ENCODE peak calls at places on chromosomes 5 and 9, in six cellular contexts. G, K, P, N, J and M are unnamed samples.

GRCh38 chr5:73446631-73447233 is 1.8 kb downstream of the FOXD1 start:
- DNase-seq in G (no peak), P (no peak), K (no peak), J (no peak), N (peak; percentile 52), M (no peak)

GRCh38 chr5:180636403-180637075 is 12.9 kb downstream of the FLT4 start:
- DNase-seq in G (no peak), P (no peak), K (no peak), N (no peak), J (no peak), M (no peak)

GRCh38 chr5:119370521-119370920 is 14.7 kb downstream of the TNFAIP8 start:
- DNase-seq in P (no peak), J (no peak), G (no peak), N (no peak), K (no peak), M (no peak)

GRCh38 chr9:105608685-105609598 is 51.0 kb downstream of the FKTN start:
- DNase-seq in J (peak; percentile 37), N (peak; percentile 79), G (no peak), P (no peak), K (no peak), M (peak; percentile 2)

GRCh38 chr5:153742071-153742470 is 251.6 kb downstream of the GRIA1 start:
- DNase-seq in N (no peak), J (no peak), K (no peak), P (no peak), G (no peak), M (no peak)

GRCh38 chr9:18857769-18858168 is 175.2 kb downstream of the SAXO1 start:
- DNase-seq in N (no peak), G (no peak), P (no peak), K (no peak), J (no peak), M (peak; percentile 83)

GRCh38 chr5:54838843-54839242 is 146.6 kb downstream of the ESM1 start:
- DNase-seq in K (no peak), J (no peak), P (no peak), N (no peak), G (no peak), M (no peak)

GRCh38 chr5:168365581-168366081 is 74.2 kb downstream of the WWC1 start:
- DNase-seq in J (no peak), G (peak; percentile 84), P (peak; percentile 95), K (peak; percentile 83), N (peak; percentile 81), M (no peak)

GRCh38 chr9:118059520-118060278 is 355.5 kb downstream of the TLR4 start:
- DNase-seq in G (peak; percentile 20), N (peak; percentile 77), K (no peak), J (peak; percentile 16), P (no peak), M (no peak)

GRCh38 chr5:74516217-74516636 is 124.3 kb downstream of the ENC1 start:
- DNase-seq in G (no peak), J (no peak), K (no peak), P (no peak), N (peak; percentile 44), M (no peak)

GRCh38 chr5:140647042-140647341 is 438 bp downstream of the NDUFA2 start:
- DNase-seq in K (no peak), N (no peak), P (no peak), G (no peak), J (no peak), M (no peak)

GRCh38 chr9:7117676-7118561 is 360.1 kb downstream of the KDM4C start:
- DNase-seq in G (no peak), N (no peak), P (no peak), J (no peak), K (no peak), M (peak; percentile 16)

GRCh38 chr5:137400571-137400970 is 98.6 kb downstream of the SPOCK1 start:
- DNase-seq in N (no peak), P (no peak), K (peak; percentile 53), J (no peak), G (no peak), M (no peak)

GRCh38 chr5:80962630-80963520 is 2.7 kb downstream of the RASGRF2 start:
- DNase-seq in K (no peak), P (no peak), G (no peak), J (no peak), N (no peak), M (no peak)

GRCh38 chr5:97019435-97020117 is 83.7 kb downstream of the LNPEP start:
- DNase-seq in K (no peak), G (no peak), N (peak; percentile 62), J (peak; percentile 33), P (no peak), M (peak; percentile 45)

GRCh38 chr9:129981180-129981907 is 61.6 kb downstream of the FNBP1 start:
- DNase-seq in J (no peak), N (no peak), P (no peak), G (peak; percentile 63), K (no peak), M (no peak)

GRCh38 chr5:56270568-56271392 is 37.6 kb upstream of the ANKRD55 start:
- DNase-seq in P (peak; percentile 77), J (peak; percentile 81), N (peak; percentile 90), K (peak; percentile 87), G (peak; percentile 87), M (peak; percentile 69)

GRCh38 chr5:116652196-116652729 is 77.6 kb upstream of the SEMA6A start:
- DNase-seq in G (no peak), N (peak; percentile 88), K (no peak), P (peak; percentile 82), J (peak; percentile 79), M (no peak)

GRCh38 chr9:4796988-4797956 is 4.5 kb downstream of the RCL1 start:
- DNase-seq in N (peak; percentile 85), J (peak; percentile 16), K (peak; percentile 9), G (no peak), P (no peak), M (no peak)

GRCh38 chr5:72722792-72723402 is 93.6 kb upstream of the TNPO1 start:
- DNase-seq in N (no peak), G (no peak), P (no peak), J (no peak), K (no peak), M (no peak)

GRCh38 chr5:136023935-136024645 is 4.7 kb upstream of the TGFBI start:
- DNase-seq in G (no peak), J (peak; percentile 95), P (no peak), N (no peak), K (no peak), M (no peak)

GRCh38 chr9:14321517-14322125 is 7.7 kb upstream of the NFIB start:
- DNase-seq in P (no peak), N (peak; percentile 36), K (no peak), G (no peak), J (no peak), M (no peak)

GRCh38 chr5:66757219-66757833 is 161.1 kb downstream of the MAST4 start:
- DNase-seq in G (peak; percentile 68), J (peak; percentile 69), N (peak; percentile 60), K (peak; percentile 62), P (peak; percentile 31), M (peak; percentile 5)

GRCh38 chr9:90665072-90665471 is 22.4 kb upstream of the DIRAS2 start:
- DNase-seq in N (peak; percentile 58), K (no peak), J (no peak), P (no peak), G (no peak), M (no peak)
- TF ChIP-seq CTCF in N (peak; percentile 85), K (no peak), J (no peak), P (no peak), G (no peak), M (no peak)

GRCh38 chr9:134379774-134380431 is 53.6 kb downstream of the RXRA start:
- DNase-seq in J (no peak), N (no peak), K (no peak), P (no peak), G (no peak), M (no peak)

GRCh38 chr9:134382733-134383132 is 56.5 kb downstream of the RXRA start:
- DNase-seq in K (no peak), N (no peak), P (no peak), J (no peak), G (no peak), M (no peak)

GRCh38 chr9:134381262-134381661 is 55.0 kb downstream of the RXRA start:
- DNase-seq in N (no peak), P (no peak), G (no peak), J (no peak), K (no peak), M (no peak)

GRCh38 chr9:134383148-134383547 is 56.9 kb downstream of the RXRA start:
- DNase-seq in J (no peak), N (no peak), G (no peak), P (no peak), K (no peak), M (no peak)

DNA sequence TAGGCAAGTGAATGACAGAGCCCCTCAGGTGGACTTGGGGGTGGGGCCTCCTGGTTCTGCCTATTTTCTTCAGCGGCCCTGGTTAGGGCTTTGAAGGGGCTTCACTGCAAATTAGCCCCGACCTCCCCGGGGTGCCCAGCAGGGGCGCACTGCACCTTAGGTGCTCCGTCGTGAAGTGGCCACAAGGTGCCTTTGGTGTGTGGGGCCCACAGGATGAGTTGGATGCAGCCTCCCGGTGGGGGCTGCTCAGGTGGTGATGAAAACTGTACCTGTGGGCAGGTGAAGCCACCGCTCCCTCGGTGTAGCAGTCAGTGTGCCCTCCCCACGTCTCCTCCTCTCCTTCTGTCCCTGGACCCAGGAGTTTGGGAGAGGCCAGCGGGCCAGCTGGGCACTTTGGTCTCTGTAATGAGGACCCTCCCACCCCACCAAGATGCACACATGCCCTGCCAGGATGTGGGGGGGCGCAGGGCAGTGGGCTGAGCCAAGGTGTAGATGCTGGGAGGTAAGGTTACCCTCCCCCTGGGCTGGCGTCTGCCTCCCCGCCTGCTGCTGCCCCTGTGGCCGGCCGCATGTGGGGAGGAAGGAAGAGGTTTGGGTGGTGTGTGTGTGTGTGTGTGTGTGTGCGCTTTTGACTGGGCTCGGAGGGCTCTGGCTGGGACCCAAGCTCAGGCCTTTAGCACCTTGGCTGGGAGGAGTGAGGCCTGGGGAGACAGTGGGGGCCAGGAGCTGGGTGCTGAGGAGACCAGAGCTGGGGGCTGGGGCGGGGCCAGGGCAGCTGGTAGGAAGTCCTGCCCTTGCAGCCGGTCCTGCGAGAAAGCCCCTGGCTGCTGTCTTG is 55.6 kb downstream of the RXRA start:
- DNase-seq in J (no peak), K (peak; percentile 58), N (no peak), P (no peak), G (peak; percentile 56), M (no peak)
- TF ChIP-seq CTCF in J (no peak), K (no peak), N (no peak), P (no peak), G (peak; percentile 66), M (peak; percentile 16)

GRCh38 chr9:92029553-92029952 is 79.5 kb upstream of the ROR2 start:
- DNase-seq in J (no peak), G (no peak), N (peak; percentile 49), K (no peak), P (no peak), M (no peak)
- TF ChIP-seq CTCF in J (peak; percentile 32), G (no peak), N (peak; percentile 56), K (no peak), P (no peak), M (no peak)

GRCh38 chr5:175873090-175873454 is 1.7 kb downstream of the CPLX2 start:
- DNase-seq in G (no peak), J (no peak), P (no peak), K (no peak), N (peak; percentile 79), M (no peak)

GRCh38 chr5:175870820-175871447 is 444 bp upstream of the CPLX2 start:
- DNase-seq in G (no peak), J (no peak), N (peak; percentile 40), P (no peak), K (no peak), M (no peak)

GRCh38 chr5:175868996-175869638 is 2.3 kb upstream of the CPLX2 start:
- DNase-seq in P (no peak), G (no peak), K (no peak), J (no peak), N (no peak), M (no peak)

GRCh38 chr5:175874462-175875139 is 3.2 kb downstream of the CPLX2 start:
- DNase-seq in G (no peak), P (no peak), N (peak; percentile 17), K (no peak), J (no peak), M (no peak)

GRCh38 chr5:175872287-175873089 is 1.1 kb downstream of the CPLX2 start:
- DNase-seq in G (peak; percentile 38), N (peak; percentile 65), K (no peak), J (no peak), P (no peak), M (no peak)
- TF ChIP-seq CTCF in G (no peak), N (no peak), K (no peak), J (no peak), P (no peak), M (no peak)